ENCODE peak calls at places on chromosomes 7 and 10, in eight cellular contexts. One of them, this sample, is unnamed.

GRCh38 chr7:135616136-135616535 is 46.2 kb upstream of the STMP1 start:
- DNase-seq in activated naive CD8-positive, alpha-beta T cell treated with anti-CD3 and anti-CD28 coated beads for 36 hours: no peak
- DNase-seq in posterior vena cava: no peak
- DNase-seq in T-helper 2 cell: no peak
- DNase-seq in naive B cell: no peak
- DNase-seq in activated CD8-positive, alpha-beta T cell treated with anti-CD3 and anti-CD28 coated beads for 36 hours: no peak
- DNase-seq in GM20000: no peak
- DNase-seq in stimulated activated naive CD8-positive, alpha-beta T cell treated with anti-CD3 and anti-CD28 coated beads, Interleukin-15, amount 100 ng/mL, for 72 hours: no peak
- DNase-seq in this sample: no peak

GRCh38 chr7:123122951-123123350 is 76.8 kb downstream of the SLC13A1 start:
- DNase-seq in activated naive CD8-positive, alpha-beta T cell treated with anti-CD3 and anti-CD28 coated beads for 36 hours: no peak
- DNase-seq in posterior vena cava: no peak
- DNase-seq in T-helper 2 cell: no peak
- DNase-seq in naive B cell: no peak
- DNase-seq in activated CD8-positive, alpha-beta T cell treated with anti-CD3 and anti-CD28 coated beads for 36 hours: no peak
- DNase-seq in GM20000: no peak
- DNase-seq in stimulated activated naive CD8-positive, alpha-beta T cell treated with anti-CD3 and anti-CD28 coated beads, Interleukin-15, amount 100 ng/mL, for 72 hours: no peak
- DNase-seq in this sample: no peak

GRCh38 chr10:56662765-56663447 is 301.8 kb upstream of the ZWINT start:
- DNase-seq in activated naive CD8-positive, alpha-beta T cell treated with anti-CD3 and anti-CD28 coated beads for 36 hours: no peak
- DNase-seq in posterior vena cava: no peak
- DNase-seq in T-helper 2 cell: no peak
- DNase-seq in naive B cell: no peak
- DNase-seq in activated CD8-positive, alpha-beta T cell treated with anti-CD3 and anti-CD28 coated beads for 36 hours: no peak
- DNase-seq in GM20000: no peak
- DNase-seq in stimulated activated naive CD8-positive, alpha-beta T cell treated with anti-CD3 and anti-CD28 coated beads, Interleukin-15, amount 100 ng/mL, for 72 hours: no peak
- DNase-seq in this sample: no peak

GRCh38 chr10:103888113-103888841 is 29.7 kb downstream of the STN1 start:
- DNase-seq in activated naive CD8-positive, alpha-beta T cell treated with anti-CD3 and anti-CD28 coated beads for 36 hours: peak; percentile 10
- DNase-seq in posterior vena cava: no peak
- DNase-seq in T-helper 2 cell: no peak
- DNase-seq in naive B cell: peak; percentile 34
- DNase-seq in activated CD8-positive, alpha-beta T cell treated with anti-CD3 and anti-CD28 coated beads for 36 hours: peak; percentile 33
- DNase-seq in GM20000: peak; percentile 64
- DNase-seq in stimulated activated naive CD8-positive, alpha-beta T cell treated with anti-CD3 and anti-CD28 coated beads, Interleukin-15, amount 100 ng/mL, for 72 hours: no peak
- DNase-seq in this sample: no peak

GRCh38 chr7:111803015-111803758 is 240.9 kb upstream of the IMMP2L start:
- DNase-seq in activated naive CD8-positive, alpha-beta T cell treated with anti-CD3 and anti-CD28 coated beads for 36 hours: no peak
- DNase-seq in posterior vena cava: no peak
- DNase-seq in T-helper 2 cell: no peak
- DNase-seq in naive B cell: no peak
- DNase-seq in activated CD8-positive, alpha-beta T cell treated with anti-CD3 and anti-CD28 coated beads for 36 hours: no peak
- DNase-seq in GM20000: no peak
- DNase-seq in stimulated activated naive CD8-positive, alpha-beta T cell treated with anti-CD3 and anti-CD28 coated beads, Interleukin-15, amount 100 ng/mL, for 72 hours: no peak
- DNase-seq in this sample: no peak

GRCh38 chr10:103605359-103606156 is 112.1 kb downstream of the NEURL1 start:
- DNase-seq in activated naive CD8-positive, alpha-beta T cell treated with anti-CD3 and anti-CD28 coated beads for 36 hours: peak; percentile 33
- DNase-seq in posterior vena cava: no peak
- DNase-seq in T-helper 2 cell: peak; percentile 26
- DNase-seq in naive B cell: peak; percentile 14
- DNase-seq in activated CD8-positive, alpha-beta T cell treated with anti-CD3 and anti-CD28 coated beads for 36 hours: peak; percentile 58
- DNase-seq in GM20000: peak; percentile 81
- DNase-seq in stimulated activated naive CD8-positive, alpha-beta T cell treated with anti-CD3 and anti-CD28 coated beads, Interleukin-15, amount 100 ng/mL, for 72 hours: peak; percentile 35
- DNase-seq in this sample: no peak

GRCh38 chr7:30761214-30762156 is 9.6 kb downstream of the INMT start:
- DNase-seq in activated naive CD8-positive, alpha-beta T cell treated with anti-CD3 and anti-CD28 coated beads for 36 hours: no peak
- DNase-seq in posterior vena cava: no peak
- DNase-seq in T-helper 2 cell: no peak
- DNase-seq in naive B cell: no peak
- DNase-seq in activated CD8-positive, alpha-beta T cell treated with anti-CD3 and anti-CD28 coated beads for 36 hours: no peak
- DNase-seq in GM20000: no peak
- DNase-seq in stimulated activated naive CD8-positive, alpha-beta T cell treated with anti-CD3 and anti-CD28 coated beads, Interleukin-15, amount 100 ng/mL, for 72 hours: no peak
- DNase-seq in this sample: no peak

GRCh38 chr10:5504146-5505072 is 5.0 kb upstream of the CALML5 start:
- DNase-seq in activated naive CD8-positive, alpha-beta T cell treated with anti-CD3 and anti-CD28 coated beads for 36 hours: no peak
- DNase-seq in posterior vena cava: peak; percentile 63
- DNase-seq in T-helper 2 cell: no peak
- DNase-seq in naive B cell: no peak
- DNase-seq in activated CD8-positive, alpha-beta T cell treated with anti-CD3 and anti-CD28 coated beads for 36 hours: no peak
- DNase-seq in GM20000: no peak
- DNase-seq in stimulated activated naive CD8-positive, alpha-beta T cell treated with anti-CD3 and anti-CD28 coated beads, Interleukin-15, amount 100 ng/mL, for 72 hours: no peak
- DNase-seq in this sample: no peak

GRCh38 chr10:61065010-61065409 is 121.0 kb upstream of the RHOBTB1 start:
- DNase-seq in activated naive CD8-positive, alpha-beta T cell treated with anti-CD3 and anti-CD28 coated beads for 36 hours: no peak
- DNase-seq in posterior vena cava: no peak
- DNase-seq in T-helper 2 cell: no peak
- DNase-seq in naive B cell: no peak
- DNase-seq in activated CD8-positive, alpha-beta T cell treated with anti-CD3 and anti-CD28 coated beads for 36 hours: no peak
- DNase-seq in GM20000: no peak
- DNase-seq in stimulated activated naive CD8-positive, alpha-beta T cell treated with anti-CD3 and anti-CD28 coated beads, Interleukin-15, amount 100 ng/mL, for 72 hours: no peak
- DNase-seq in this sample: no peak

GRCh38 chr10:92290076-92290836 is 622 bp downstream of the CPEB3 start:
- DNase-seq in activated naive CD8-positive, alpha-beta T cell treated with anti-CD3 and anti-CD28 coated beads for 36 hours: peak; percentile 44
- DNase-seq in posterior vena cava: no peak
- DNase-seq in T-helper 2 cell: peak; percentile 14
- DNase-seq in naive B cell: peak; percentile 48
- DNase-seq in activated CD8-positive, alpha-beta T cell treated with anti-CD3 and anti-CD28 coated beads for 36 hours: peak; percentile 61
- DNase-seq in GM20000: peak; percentile 52
- DNase-seq in stimulated activated naive CD8-positive, alpha-beta T cell treated with anti-CD3 and anti-CD28 coated beads, Interleukin-15, amount 100 ng/mL, for 72 hours: peak; percentile 48
- DNase-seq in this sample: no peak

GRCh38 chr10:80464557-80465466 is 10.7 kb downstream of the TSPAN14 start:
- DNase-seq in activated naive CD8-positive, alpha-beta T cell treated with anti-CD3 and anti-CD28 coated beads for 36 hours: no peak
- DNase-seq in posterior vena cava: no peak
- DNase-seq in T-helper 2 cell: no peak
- DNase-seq in naive B cell: no peak
- DNase-seq in activated CD8-positive, alpha-beta T cell treated with anti-CD3 and anti-CD28 coated beads for 36 hours: peak; percentile 60
- DNase-seq in GM20000: no peak
- DNase-seq in stimulated activated naive CD8-positive, alpha-beta T cell treated with anti-CD3 and anti-CD28 coated beads, Interleukin-15, amount 100 ng/mL, for 72 hours: no peak
- DNase-seq in this sample: no peak

GRCh38 chr10:131697461-131698128 is 203.2 kb upstream of the PPP2R2D start:
- DNase-seq in activated naive CD8-positive, alpha-beta T cell treated with anti-CD3 and anti-CD28 coated beads for 36 hours: no peak
- DNase-seq in posterior vena cava: no peak
- DNase-seq in T-helper 2 cell: no peak
- DNase-seq in naive B cell: no peak
- DNase-seq in activated CD8-positive, alpha-beta T cell treated with anti-CD3 and anti-CD28 coated beads for 36 hours: no peak
- DNase-seq in GM20000: no peak
- DNase-seq in stimulated activated naive CD8-positive, alpha-beta T cell treated with anti-CD3 and anti-CD28 coated beads, Interleukin-15, amount 100 ng/mL, for 72 hours: no peak
- DNase-seq in this sample: no peak

GRCh38 chr10:114044251-114045070 is 795 bp downstream of the ADRB1 start:
- DNase-seq in activated naive CD8-positive, alpha-beta T cell treated with anti-CD3 and anti-CD28 coated beads for 36 hours: peak; percentile 8
- DNase-seq in posterior vena cava: peak; percentile 78
- DNase-seq in T-helper 2 cell: no peak
- DNase-seq in naive B cell: no peak
- DNase-seq in activated CD8-positive, alpha-beta T cell treated with anti-CD3 and anti-CD28 coated beads for 36 hours: peak; percentile 37
- DNase-seq in GM20000: peak; percentile 52
- DNase-seq in stimulated activated naive CD8-positive, alpha-beta T cell treated with anti-CD3 and anti-CD28 coated beads, Interleukin-15, amount 100 ng/mL, for 72 hours: peak; percentile 14
- DNase-seq in this sample: no peak

GRCh38 chr7:945147-945555 is 9.3 kb downstream of the ADAP1 start:
- DNase-seq in activated naive CD8-positive, alpha-beta T cell treated with anti-CD3 and anti-CD28 coated beads for 36 hours: no peak
- DNase-seq in posterior vena cava: peak; percentile 62
- DNase-seq in T-helper 2 cell: no peak
- DNase-seq in naive B cell: no peak
- DNase-seq in activated CD8-positive, alpha-beta T cell treated with anti-CD3 and anti-CD28 coated beads for 36 hours: no peak
- DNase-seq in GM20000: no peak
- DNase-seq in stimulated activated naive CD8-positive, alpha-beta T cell treated with anti-CD3 and anti-CD28 coated beads, Interleukin-15, amount 100 ng/mL, for 72 hours: no peak
- DNase-seq in this sample: no peak